ENCODE peak calls at places on chromosomes 2 and 18, in eight cellular contexts. I is neural progenitor cell, T is HCT116, N is OCI-LY7, L is endothelial cell of umbilical vein, P is IMR-90, V is keratinocyte, Y is GM12878. B is an unnamed sample. For H3K4me1 and H3K36me3, the result is how much of the 10 kb centered on the place peaks cover.

GRCh38 chr2:73907840-73908452 is 15.1 kb downstream of the ACTG2 start:
- DNase-seq in I (peak), L (no peak), V (no peak), Y (peak), T (no peak), P (peak), N (peak), B (peak)

GRCh38 chr2:98795903-98796676 is 65.2 kb upstream of the MGAT4A start:
- DNase-seq in V (no peak), N (no peak), P (no peak), T (no peak), Y (no peak), I (no peak), L (peak), B (peak)

GRCh38 chr2:223072826-223073225 is 20.8 kb downstream of the KCNE4 start:
- DNase-seq in I (no peak), T (no peak), P (no peak), Y (no peak), V (no peak), N (no peak), L (no peak), B (no peak)

GRCh38 chr18:59656488-59656887 is 40.7 kb downstream of the CCBE1 start:
- DNase-seq in P (no peak), T (no peak), Y (no peak), V (no peak), N (no peak), L (no peak), I (no peak), B (no peak)

GRCh38 chr2:138601438-138602165 is 100.0 kb downstream of the SPOPL start:
- DNase-seq in V (no peak), I (no peak), P (peak), L (no peak), T (no peak), Y (no peak), N (no peak), B (no peak)

GRCh38 chr2:181457121-181457740 is at the start of gene ITGA4:
- DNase-seq in T (no peak), L (peak), I (peak), V (no peak), P (peak), N (peak), Y (peak), B (peak)

GRCh38 chr2:74887445-74887951 is 53.6 kb downstream of the HK2 start:
- DNase-seq in P (peak), V (peak), I (no peak), T (no peak), Y (no peak), L (no peak), N (no peak), B (no peak)

GRCh38 chr2:217916504-217917254 is 86.1 kb downstream of the TNS1 start:
- DNase-seq in V (no peak), L (no peak), Y (no peak), I (no peak), P (no peak), T (no peak), N (no peak), B (no peak)

GRCh38 chr18:78984941-78985784 is 5.5 kb downstream of the SALL3 start:
- DNase-seq in V (no peak), T (no peak), N (peak), Y (no peak), L (no peak), P (no peak), I (peak), B (no peak)

GRCh38 chr2:239731422-239731821 is 293.7 kb downstream of the NDUFA10 start:
- DNase-seq in T (no peak), V (no peak), N (no peak), I (peak), Y (no peak), L (no peak), P (no peak), B (no peak)

GRCh38 chr2:29063646-29064372 is 10.5 kb downstream of the PCARE start:
- DNase-seq in V (no peak), Y (no peak), N (no peak), P (peak), I (peak), L (no peak), T (no peak), B (no peak)

GRCh38 chr2:147463881-147464520 is 380.8 kb upstream of the ACVR2A start:
- DNase-seq in V (no peak), Y (no peak), L (no peak), I (no peak), T (no peak), N (no peak), P (no peak), B (peak)

GRCh38 chr2:230011617-230012016 is 57.1 kb downstream of the SLC16A14 start:
- DNase-seq in V (no peak), P (peak), T (no peak), I (no peak), N (no peak), Y (no peak), L (no peak), B (no peak)

GRCh38 chr2:239394346-239394945 is 6.4 kb downstream of the HDAC4 start:
- DNase-seq in Y (no peak), P (no peak), T (no peak), N (no peak), I (no peak), L (no peak), V (no peak), B (no peak)

GRCh38 chr2:9556121-9556869 is 665 bp upstream of the ADAM17 start:
- DNase-seq in N (peak), P (peak), T (no peak), I (no peak), Y (no peak), V (no peak), L (peak), B (no peak)
- H3K4me1 ChIP-seq in N (under half), P (under half), T (under half), I (under half), Y (under half), V (under half), L (under half), B (under half)

GRCh38 chr18:10543277-10543676 is 17.4 kb downstream of the NAPG start:
- DNase-seq in Y (no peak), L (no peak), I (no peak), N (no peak), T (no peak), P (peak), V (no peak), B (no peak)

GRCh38 chr18:10544093-10544748 is 18.4 kb downstream of the NAPG start:
- DNase-seq in I (no peak), P (no peak), V (no peak), N (no peak), L (no peak), Y (no peak), T (no peak), B (no peak)

DNA sequence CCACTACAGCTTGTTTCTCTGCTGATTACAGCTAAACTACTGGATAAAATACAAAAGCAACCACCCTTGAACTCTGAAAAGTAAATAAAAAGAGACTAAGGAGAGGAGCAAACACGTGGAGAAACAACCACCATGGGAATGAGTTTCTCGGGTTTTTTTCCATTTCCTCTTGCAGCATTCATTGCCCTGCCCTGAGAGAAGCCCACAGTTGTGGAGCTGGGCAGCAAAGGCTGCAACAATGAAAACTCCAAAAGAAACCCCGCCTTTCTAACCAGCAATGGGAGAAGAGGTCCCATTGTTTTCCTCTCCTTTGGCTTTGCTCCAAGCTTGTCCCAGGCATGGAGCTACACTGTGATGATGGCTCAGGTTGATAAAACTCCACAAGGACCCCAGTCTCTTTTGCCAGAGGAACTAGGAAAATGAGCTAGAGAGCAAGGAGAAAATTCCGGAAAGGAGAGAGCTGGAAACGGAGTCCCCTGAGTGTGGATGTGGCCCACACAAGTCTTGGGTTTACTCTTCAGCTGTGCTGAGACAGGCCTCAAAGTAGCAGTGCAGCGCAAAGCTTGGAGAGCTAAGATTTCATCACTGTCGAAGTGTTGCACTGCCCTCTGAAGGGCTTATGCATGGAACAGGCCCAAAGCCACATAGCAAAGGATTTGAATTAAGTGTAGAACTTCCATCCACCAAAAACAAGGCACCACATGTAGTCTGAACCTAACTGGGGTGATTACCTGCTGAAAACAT is 20.9 kb downstream of the NAPG start:
- DNase-seq in V (no peak), Y (no peak), I (no peak), L (peak), P (no peak), N (no peak), T (no peak), B (no peak)
- H3K36me3 ChIP-seq in V (under half), Y (under half), I (under half), L (under half), P (under half), N (half or more), T (under half), B (under half)

DNA sequence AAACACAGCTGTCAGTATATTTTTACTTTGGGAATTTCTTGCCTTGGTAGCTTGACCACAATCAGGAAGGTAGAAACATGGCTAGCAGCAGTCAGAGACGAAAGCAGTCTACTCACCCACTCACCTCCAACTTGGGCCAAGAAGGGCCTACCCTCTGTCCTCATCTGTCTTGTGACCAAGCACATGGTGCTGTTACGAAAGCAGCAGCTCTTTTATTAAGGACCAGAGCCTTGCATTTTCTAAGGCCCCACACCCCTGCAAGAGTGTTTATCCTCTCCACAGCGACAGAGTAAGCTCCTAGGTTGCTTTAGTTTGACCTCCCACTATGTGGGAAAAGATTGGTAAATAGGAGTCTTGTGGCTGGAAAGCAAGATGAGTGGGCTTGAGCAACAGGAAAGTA is 31.3 kb upstream of the MSTN start:
- DNase-seq in T (no peak), V (no peak), N (no peak), L (no peak), I (no peak), Y (no peak), P (peak), B (peak)
- H2AFZ ChIP-seq in T (no peak), V (no peak), N (no peak), L (no peak), I (peak), Y (no peak), P (peak), B (no peak)

GRCh38 chr2:160305081-160305750 is 105.1 kb upstream of the ITGB6 start:
- DNase-seq in V (no peak), I (no peak), L (no peak), T (no peak), P (peak), Y (no peak), N (no peak), B (no peak)
- H3K4me1 ChIP-seq in V (under half), I (under half), L (under half), T (under half), P (under half), Y (under half), N (under half), B (under half)

B was measured in hepatocyte.